ENCODE peak calls at places on chromosomes 3 and 15, in five cellular contexts. G is H9, X is IMR-90, W is mesendoderm, N is mesenchymal stem cell. C is an unnamed sample.

GRCh38 chr3:191492601-191493000 is 31.6 kb downstream of the PYDC2 start:
- DNase-seq in G (no peak), X (peak; percentile 0), W (no peak), N (no peak), C (no peak)

GRCh38 chr3:102235679-102236078 is 199.1 kb upstream of the ZPLD1 start:
- DNase-seq in G (peak; percentile 38), X (peak; percentile 27), W (peak; percentile 52), N (no peak), C (no peak)

GRCh38 chr3:12909710-12910109 is 68.3 kb upstream of the RPL32 start:
- DNase-seq in G (no peak), X (no peak), W (no peak), N (no peak), C (no peak)

GRCh38 chr3:36362216-36362615 is 18.1 kb upstream of the STAC start:
- DNase-seq in G (no peak), X (no peak), W (peak; percentile 23), N (peak; percentile 29), C (no peak)

GRCh38 chr3:151152626-151153025 is 50.4 kb downstream of the GPR171 start:
- DNase-seq in G (no peak), X (no peak), W (no peak), N (no peak), C (no peak)

GRCh38 chr15:69976366-69976994 is 121.2 kb downstream of the TLE3 start:
- DNase-seq in G (peak; percentile 53), X (peak; percentile 41), W (peak; percentile 70), N (peak; percentile 60), C (peak; percentile 81)

GRCh38 chr3:14725564-14726420 is 50.9 kb downstream of the C3orf20 start:
- DNase-seq in G (no peak), X (peak; percentile 68), W (peak; percentile 21), N (peak; percentile 78), C (no peak)

GRCh38 chr3:185152433-185153169 is at the start of gene C3orf70:
- DNase-seq in G (peak; percentile 49), X (peak; percentile 44), W (peak; percentile 63), N (peak; percentile 65), C (peak; percentile 54)

GRCh38 chr3:6168242-6168641 is 692.7 kb upstream of the GRM7 start:
- DNase-seq in G (no peak), X (no peak), W (no peak), N (no peak), C (no peak)

GRCh38 chr15:75037685-75038084 is 14.3 kb downstream of the PPCDC start:
- DNase-seq in G (no peak), X (no peak), W (no peak), N (no peak), C (no peak)

GRCh38 chr15:36347272-36347864 is 232.1 kb upstream of the CDIN1 start:
- DNase-seq in G (no peak), X (no peak), W (no peak), N (no peak), C (no peak)

GRCh38 chr3:16402451-16402850 is 111.0 kb downstream of the RFTN1 start:
- DNase-seq in G (no peak), X (peak; percentile 76), W (no peak), N (peak; percentile 62), C (no peak)

GRCh38 chr3:25246921-25247320 is 181.1 kb upstream of the RARB start:
- DNase-seq in G (peak; percentile 51), X (no peak), W (peak; percentile 56), N (no peak), C (no peak)

GRCh38 chr15:40773496-40773895 is 3.7 kb downstream of the C15orf62 start:
- DNase-seq in G (no peak), X (no peak), W (no peak), N (no peak), C (no peak)

GRCh38 chr15:100264994-100265640 is 76.7 kb downstream of the ADAMTS17 start:
- DNase-seq in G (no peak), X (no peak), W (no peak), N (no peak), C (no peak)

GRCh38 chr15:68559342-68560310 is 19.2 kb upstream of the CORO2B start:
- DNase-seq in G (peak; percentile 95), X (peak; percentile 70), W (peak; percentile 93), N (peak; percentile 84), C (peak; percentile 86)

GRCh38 chr3:172559029-172559428 is 35.8 kb upstream of the TNFSF10 start:
- DNase-seq in G (no peak), X (no peak), W (no peak), N (no peak), C (no peak)

GRCh38 chr3:188274249-188274915 is 120.4 kb downstream of the LPP start:
- DNase-seq in G (no peak), X (peak; percentile 60), W (no peak), N (peak; percentile 86), C (no peak)

GRCh38 chr15:89406218-89406716 is 71.6 kb upstream of the POLG start:
- DNase-seq in G (no peak), X (no peak), W (no peak), N (no peak), C (no peak)

GRCh38 chr3:48697952-48698351 is 12.2 kb upstream of the NCKIPSD start:
- DNase-seq in G (no peak), X (no peak), W (no peak), N (no peak), C (no peak)
- H3K4ac ChIP-seq in G (no peak overlapping the region), X (no peak overlapping the region), W (no peak overlapping the region), N (no peak overlapping the region), C (no peak overlapping the region)

DNA sequence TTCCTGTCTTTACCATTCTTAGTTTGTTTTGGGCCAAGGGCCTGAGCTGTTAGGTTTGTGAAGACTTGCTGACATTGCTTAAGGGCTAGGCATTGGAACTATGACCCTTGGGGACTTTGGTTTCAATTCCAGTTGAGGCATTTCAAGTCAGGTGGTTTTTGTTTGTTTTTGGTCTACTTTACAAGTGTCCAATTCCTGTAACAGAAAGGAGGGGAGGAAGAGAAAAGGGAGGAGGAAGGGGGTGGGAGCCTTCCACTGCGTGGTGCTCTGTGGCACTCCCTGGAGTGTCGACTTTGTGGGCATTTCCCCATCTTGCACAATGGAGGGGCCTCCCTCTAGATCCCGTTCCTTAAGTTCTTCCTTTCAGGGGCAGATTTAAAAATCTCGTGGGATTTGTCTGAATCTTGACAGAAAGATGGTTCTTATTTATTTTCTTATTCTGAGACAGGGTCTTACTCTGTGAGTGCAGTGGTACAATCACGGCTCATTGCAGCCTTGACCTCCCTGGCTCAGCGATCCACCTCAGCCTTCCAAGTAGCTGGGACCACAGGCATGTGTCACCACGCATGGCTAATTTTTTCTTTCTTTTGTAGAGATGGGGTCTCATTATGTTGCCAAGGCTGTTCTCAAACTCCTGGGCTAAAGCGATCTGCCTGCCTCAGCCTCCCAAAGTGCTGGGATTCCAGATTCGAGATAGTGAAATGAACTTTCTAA is 59.5 kb upstream of the RYK start:
- DNase-seq in G (no peak), X (no peak), W (no peak), N (peak; percentile 58), C (no peak)
- H3K79me1 ChIP-seq in G (no peaks in the 10 kb centered on the region), X (peaks cover 57% of the 10 kb centered on the region), W (no peaks in the 10 kb centered on the region), N (no peaks in the 10 kb centered on the region), C (no peaks in the 10 kb centered on the region)

GRCh38 chr3:156711113-156711512 is 36.7 kb downstream of the TIPARP start:
- DNase-seq in G (no peak), X (no peak), W (no peak), N (no peak), C (no peak)

GRCh38 chr3:156704370-156705036 is 30.1 kb downstream of the TIPARP start:
- DNase-seq in G (no peak), X (no peak), W (no peak), N (peak; percentile 51), C (no peak)

GRCh38 chr3:156710429-156710828 is 36.0 kb downstream of the TIPARP start:
- DNase-seq in G (no peak), X (no peak), W (peak; percentile 54), N (no peak), C (no peak)

GRCh38 chr3:156702367-156702766 is 28.0 kb downstream of the TIPARP start:
- DNase-seq in G (no peak), X (no peak), W (no peak), N (no peak), C (no peak)

GRCh38 chr3:156705761-156706631 is 31.6 kb downstream of the TIPARP start:
- DNase-seq in G (no peak), X (peak; percentile 44), W (no peak), N (no peak), C (no peak)
- H3K27ac ChIP-seq in G (no peak overlapping the region), X (no peak overlapping the region), W (no peak overlapping the region), N (peak overlapping the region; percentile 65), C (no peak overlapping the region)

GRCh38 chr15:24223739-24224138 is 451.8 kb upstream of the NPAP1 start:
- DNase-seq in G (no peak), X (no peak), W (no peak), N (no peak), C (no peak)
- H3K4ac ChIP-seq in G (no peak overlapping the region), X (no peak overlapping the region), W (no peak overlapping the region), N (no peak overlapping the region), C (no peak overlapping the region)

DNA sequence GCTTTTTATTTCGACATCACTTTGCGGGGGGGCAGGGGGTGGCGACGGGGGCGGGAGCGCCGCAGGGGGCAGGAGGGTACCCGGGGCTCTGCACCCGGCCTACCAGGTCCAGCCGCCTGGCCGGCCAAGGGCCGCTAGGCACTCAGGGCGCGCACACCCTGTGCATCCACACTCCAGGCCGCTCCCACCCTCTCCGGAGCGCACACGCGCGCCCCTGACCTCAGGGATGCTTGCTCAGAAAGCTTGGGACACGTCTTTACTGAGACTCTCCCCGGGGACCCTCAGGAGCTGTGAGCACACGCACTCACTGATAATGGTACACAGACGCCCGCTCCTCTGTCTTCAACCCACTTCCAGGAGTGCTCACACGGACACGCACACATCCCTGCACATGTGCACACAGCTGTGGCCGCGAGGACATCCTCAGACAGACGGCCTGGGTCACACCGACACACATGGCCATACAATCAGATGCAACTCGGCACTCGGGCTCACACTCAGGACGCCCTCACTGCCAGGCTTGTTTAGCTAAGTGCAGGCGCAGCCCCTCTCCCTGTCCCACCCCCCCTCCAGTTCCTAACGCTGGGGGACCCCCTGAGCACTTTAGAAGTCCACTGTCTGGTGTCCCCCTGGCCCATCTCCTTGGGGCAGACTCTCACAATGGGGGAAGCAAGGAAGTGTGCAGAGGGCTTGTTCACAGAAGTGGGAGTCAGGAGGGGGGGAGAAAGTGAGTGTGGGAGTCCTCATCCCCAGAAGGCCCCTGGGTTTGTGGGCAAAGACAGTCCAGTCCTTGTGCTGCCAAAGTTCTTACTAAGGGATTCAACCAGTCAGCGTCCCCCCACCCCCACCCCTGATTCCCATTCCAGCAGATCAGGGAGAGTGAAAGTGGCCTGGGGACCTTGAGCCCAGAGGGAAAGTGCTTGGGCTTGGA is 485 bp upstream of the GATA2 start:
- DNase-seq in G (peak; percentile 51), X (no peak), W (peak; percentile 46), N (no peak), C (no peak)
- H3K79me1 ChIP-seq in G (no peaks in the 10 kb centered on the region), X (peaks cover 3% of the 10 kb centered on the region), W (no peaks in the 10 kb centered on the region), N (no peaks in the 10 kb centered on the region), C (peaks cover 2% of the 10 kb centered on the region)

DNA sequence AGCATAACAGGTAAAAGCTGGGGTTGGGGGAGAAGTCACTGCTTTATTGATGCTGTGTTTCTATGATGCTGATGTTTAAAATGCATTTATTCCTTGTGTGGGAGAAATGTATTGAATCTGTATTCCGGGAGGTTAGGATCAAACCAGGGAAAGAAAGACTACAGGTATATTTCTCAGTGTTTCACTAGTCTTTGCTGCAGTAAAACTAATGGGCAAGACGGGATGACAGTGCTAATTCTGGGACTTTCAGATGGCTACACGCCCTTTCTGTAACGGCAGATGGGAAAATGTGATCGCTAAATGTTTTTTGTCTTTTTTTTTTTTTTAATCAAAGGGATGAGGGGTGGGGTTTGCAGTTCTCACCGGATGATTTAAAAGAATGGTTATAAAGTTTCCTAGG is 392 bp downstream of the CNTN6 start:
- DNase-seq in G (no peak), X (no peak), W (no peak), N (no peak), C (no peak)
- H3K27ac ChIP-seq in G (no peak overlapping the region), X (no peak overlapping the region), W (no peak overlapping the region), N (peak overlapping the region; percentile 71), C (peak overlapping the region; percentile 93)